ENCODE peak calls at places on chromosomes 6 and 20, in five cellular contexts. R is H1, Y is adrenal gland, B is right lobe of liver, Q is tibial nerve. V is an unnamed sample.

GRCh38 chr6:169800668-169801395 is 49.4 kb downstream of the ERMARD start:
- DNase-seq in R (no peak), Y (peak), B (peak), Q (no peak), V (peak)

GRCh38 chr6:32146287-32146686 is 5.5 kb downstream of the PRRT1 start:
- DNase-seq in R (no peak), Y (no peak), B (no peak), Q (no peak), V (no peak)

GRCh38 chr20:46681032-46681854 is 8.0 kb downstream of the TP53RK start:
- DNase-seq in R (no peak), Y (peak), B (no peak), Q (peak), V (peak)

GRCh38 chr20:57381596-57382503 is 9.3 kb upstream of the RBM38 start:
- DNase-seq in R (no peak), Y (peak), B (peak), Q (peak), V (peak)

GRCh38 chr20:2741881-2742280 is 49.3 kb downstream of the EBF4 start:
- DNase-seq in R (no peak), Y (peak), B (no peak), Q (no peak), V (no peak)

GRCh38 chr20:3045042-3045815 is 623 bp upstream of the MRPS26 start:
- DNase-seq in R (no peak), Y (peak), B (no peak), Q (peak), V (peak)

GRCh38 chr6:99294786-99295185 is 54.7 kb downstream of the FAXC start:
- DNase-seq in R (no peak), Y (no peak), B (no peak), Q (no peak), V (no peak)

GRCh38 chr6:12014027-12014872 is 2.1 kb downstream of the HIVEP1 start:
- DNase-seq in R (no peak), Y (no peak), B (no peak), Q (no peak), V (no peak)

GRCh38 chr20:5715068-5715841 is 34.9 kb upstream of the SHLD1 start:
- DNase-seq in R (no peak), Y (no peak), B (no peak), Q (no peak), V (no peak)

GRCh38 chr20:44423480-44423879 is 52.2 kb upstream of the TTPAL start:
- DNase-seq in R (no peak), Y (no peak), B (no peak), Q (no peak), V (no peak)

GRCh38 chr6:165178056-165178455 is 131.3 kb downstream of the C6orf118 start:
- DNase-seq in R (no peak), Y (no peak), B (no peak), Q (no peak), V (no peak)

GRCh38 chr6:26329763-26330511 is 35.1 kb upstream of the BTN3A2 start:
- DNase-seq in R (no peak), Y (no peak), B (no peak), Q (no peak), V (no peak)

GRCh38 chr6:155158044-155158843 is 105.6 kb upstream of the CLDN20 start:
- DNase-seq in R (no peak), Y (no peak), B (no peak), Q (no peak), V (no peak)

GRCh38 chr6:165834613-165835259 is 171.7 kb upstream of the PDE10A start:
- DNase-seq in R (no peak), Y (peak), B (peak), Q (no peak), V (no peak)

GRCh38 chr6:149563928-149564325 is 2.2 kb upstream of the GINM1 start:
- DNase-seq in R (no peak), Y (no peak), B (no peak), Q (no peak), V (no peak)

GRCh38 chr6:83193747-83194582 is 808 bp downstream of the RWDD2A start:
- DNase-seq in R (peak), Y (peak), B (peak), Q (peak), V (peak)

GRCh38 chr20:43046946-43047345 is 142.8 kb downstream of the PTPRT start:
- DNase-seq in R (no peak), Y (no peak), B (no peak), Q (no peak), V (no peak)

GRCh38 chr20:58622671-58623578 is 28.2 kb upstream of the STX16 start:
- DNase-seq in R (no peak), Y (no peak), B (no peak), Q (no peak), V (no peak)

GRCh38 chr6:160996316-160996715 is 4.7 kb downstream of the MAP3K4 start:
- DNase-seq in R (no peak), Y (no peak), B (no peak), Q (no peak), V (no peak)

GRCh38 chr20:58788896-58789295 is 61.8 kb downstream of the GNAS-AS1 start:
- DNase-seq in R (no peak), Y (no peak), B (no peak), Q (no peak), V (no peak)

GRCh38 chr6:6008648-6009421 is 2.1 kb upstream of the NRN1 start:
- DNase-seq in R (no peak), Y (peak), B (peak), Q (peak), V (peak)

GRCh38 chr6:84284428-84285033 is 57.1 kb upstream of the CEP162 start:
- DNase-seq in R (no peak), Y (no peak), B (no peak), Q (no peak), V (no peak)

GRCh38 chr6:29845405-29846006 is 17.9 kb downstream of the HLA-G start:
- DNase-seq in R (no peak), Y (no peak), B (no peak), Q (no peak), V (peak)

GRCh38 chr6:1535295-1535694 is 74.4 kb upstream of the FOXC1 start:
- DNase-seq in R (no peak), Y (no peak), B (no peak), Q (no peak), V (no peak)

GRCh38 chr6:32108094-32108627 is 977 bp downstream of the TNXB start:
- DNase-seq in R (no peak), Y (peak), B (no peak), Q (peak), V (peak)

GRCh38 chr6:25302156-25302555 is 23.0 kb downstream of the CARMIL1 start:
- DNase-seq in R (no peak), Y (no peak), B (no peak), Q (no peak), V (no peak)

GRCh38 chr20:51488331-51488730 is 54.2 kb downstream of the NFATC2 start:
- DNase-seq in R (no peak), Y (no peak), B (no peak), Q (no peak), V (no peak)

GRCh38 chr6:44122821-44123220 is 4.4 kb downstream of the MRPL14 start:
- DNase-seq in R (no peak), Y (no peak), B (no peak), Q (no peak), V (no peak)

GRCh38 chr20:51966296-51966971 is 164.1 kb upstream of the SALL4 start:
- DNase-seq in R (peak), Y (peak), B (no peak), Q (peak), V (peak)

GRCh38 chr6:99603421-99604160 is 3.0 kb upstream of the PRDM13 start:
- DNase-seq in R (no peak), Y (no peak), B (no peak), Q (no peak), V (no peak)

GRCh38 chr6:109853426-109853825 is 124.7 kb upstream of the GPR6 start:
- DNase-seq in R (no peak), Y (no peak), B (no peak), Q (no peak), V (no peak)

DNA sequence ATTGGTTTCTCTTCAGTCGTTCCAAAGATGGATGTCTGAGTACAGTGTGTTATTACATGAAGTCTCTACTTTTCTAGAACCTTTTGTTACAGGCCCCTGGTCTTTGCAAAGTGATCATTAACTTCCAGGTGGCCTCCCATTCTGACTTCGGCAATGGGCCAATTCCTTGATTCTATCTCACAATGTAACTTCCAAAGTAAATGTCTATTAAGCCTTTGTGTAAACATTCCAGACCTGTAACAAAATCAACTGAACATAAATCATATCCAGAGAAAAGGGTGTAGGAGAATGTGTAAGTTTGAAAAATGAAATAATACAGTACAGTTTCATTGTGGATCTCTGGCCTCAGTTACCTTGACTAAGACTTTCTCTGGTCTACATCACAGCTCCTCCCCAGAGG is 187.8 kb upstream of the JAG1 start:
- DNase-seq in R (no peak), Y (no peak), B (no peak), Q (no peak), V (no peak)
- TF ChIP-seq CTCF in R (no peak), Y (no peak), B (no peak), Q (no peak), V (no peak)

GRCh38 chr6:7108196-7108963 is 619 bp downstream of the RREB1 start:
- DNase-seq in R (no peak), Y (peak), B (peak), Q (peak), V (peak)
- TF ChIP-seq POLR2A in R (no peak), Y (peak), B (peak), Q (peak), V (no peak)

GRCh38 chr6:116060572-116061283 is at the start of gene FRK:
- DNase-seq in R (no peak), Y (no peak), B (peak), Q (no peak), V (no peak)
- TF ChIP-seq CTCF in R (no peak), Y (peak), B (peak), Q (peak), V (no peak)

DNA sequence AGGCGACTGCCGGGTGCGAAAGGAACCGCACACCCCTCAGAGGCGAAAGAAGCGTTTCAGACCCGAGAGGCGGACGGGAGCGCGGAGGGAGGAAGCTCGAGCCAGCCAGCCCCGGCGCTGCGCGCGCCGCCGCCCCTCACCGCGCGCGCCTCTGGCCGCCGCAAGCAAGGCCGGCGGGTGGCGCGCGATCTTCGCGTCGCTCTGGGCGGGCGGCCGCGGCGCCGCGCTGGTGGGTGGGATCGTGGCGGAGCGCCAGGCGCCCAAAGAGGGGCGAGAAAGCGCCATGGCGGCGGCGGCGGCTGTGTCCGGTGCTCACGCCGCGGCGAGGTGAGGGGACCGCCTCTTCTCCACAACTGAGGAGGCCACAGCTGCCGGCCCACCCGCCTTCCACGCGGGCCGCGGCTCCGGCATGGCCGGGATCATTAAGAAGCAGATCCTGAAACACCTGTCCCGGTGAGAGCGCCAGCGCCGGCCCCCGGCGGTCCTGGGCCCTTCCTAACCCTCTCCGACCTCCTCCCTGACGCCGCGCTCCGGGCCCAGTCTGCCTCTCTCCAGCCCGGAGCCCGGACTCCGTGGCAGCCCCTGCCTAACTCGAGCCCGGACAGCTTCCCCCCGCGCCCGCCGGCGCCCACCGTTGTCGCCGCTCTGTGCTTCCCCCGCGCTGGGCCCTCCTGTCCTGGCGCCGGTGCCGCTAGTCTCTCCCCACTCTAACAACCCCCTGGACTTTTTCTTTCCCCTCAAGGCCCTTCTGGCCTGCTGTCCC is at the start of gene BLTP3A:
- DNase-seq in R (peak), Y (peak), B (peak), Q (peak), V (peak)
- TF ChIP-seq POLR2A in R (peak), Y (peak), B (peak), Q (peak), V (no peak)

GRCh38 chr6:108115598-108116058 is 41.1 kb upstream of the OSTM1 start:
- DNase-seq in R (no peak), Y (peak), B (peak), Q (no peak), V (no peak)

GRCh38 chr6:108116781-108117426 is 42.4 kb upstream of the OSTM1 start:
- DNase-seq in R (no peak), Y (no peak), B (no peak), Q (no peak), V (no peak)

GRCh38 chr6:108116424-108116780 is 41.9 kb upstream of the OSTM1 start:
- DNase-seq in R (no peak), Y (no peak), B (no peak), Q (no peak), V (no peak)

GRCh38 chr6:108113557-108114519 is 39.3 kb upstream of the OSTM1 start:
- DNase-seq in R (no peak), Y (peak), B (no peak), Q (peak), V (no peak)

GRCh38 chr6:108114861-108115597 is 40.5 kb upstream of the OSTM1 start:
- DNase-seq in R (no peak), Y (peak), B (peak), Q (peak), V (peak)
- TF ChIP-seq CTCF in R (no peak), Y (no peak), B (no peak), Q (no peak), V (no peak)

DNA sequence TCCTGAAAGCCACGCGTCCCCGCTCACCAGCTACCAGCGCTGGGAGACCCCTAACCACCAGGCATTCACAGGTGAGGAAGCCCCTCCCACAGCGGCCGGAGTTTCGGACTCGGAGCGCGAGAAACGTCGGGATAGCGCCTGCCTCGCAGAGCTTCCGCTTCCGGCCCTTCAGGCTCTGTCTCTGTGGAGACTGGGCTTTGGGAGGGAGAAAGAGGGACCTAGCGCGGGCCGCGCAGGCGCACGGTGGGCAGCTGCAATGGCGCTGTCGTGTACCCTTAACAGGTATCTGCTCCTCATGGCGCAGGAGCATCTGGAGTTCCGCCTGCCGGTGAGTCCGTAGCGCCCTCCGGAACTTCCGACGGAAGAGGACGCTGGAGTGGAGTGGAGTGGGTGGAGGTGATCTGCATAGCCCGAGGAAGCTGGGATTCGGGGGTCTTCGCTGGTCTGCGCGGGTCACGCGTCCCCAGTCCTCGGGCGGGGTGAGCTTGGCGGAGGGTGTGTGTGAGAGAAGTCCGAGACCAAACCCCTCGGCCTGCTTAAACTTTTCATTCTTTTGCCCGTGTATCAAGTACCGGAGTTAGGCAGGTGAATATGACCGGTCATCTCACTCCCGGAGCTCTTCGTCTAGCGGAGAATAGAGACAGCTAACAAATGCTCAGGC is at the start of gene TRMT11:
- DNase-seq in R (peak), Y (peak), B (peak), Q (peak), V (peak)
- TF ChIP-seq POLR2A in R (peak), Y (peak), B (peak), Q (peak), V (no peak)

GRCh38 chr6:124682751-124683150 is 279.5 kb upstream of the RNF217 start:
- DNase-seq in R (no peak), Y (no peak), B (no peak), Q (no peak), V (no peak)

GRCh38 chr6:124684621-124685020 is 277.6 kb upstream of the RNF217 start:
- DNase-seq in R (no peak), Y (no peak), B (no peak), Q (no peak), V (no peak)

GRCh38 chr6:124679392-124679791 is 282.8 kb upstream of the RNF217 start:
- DNase-seq in R (no peak), Y (no peak), B (no peak), Q (no peak), V (no peak)

GRCh38 chr6:124688369-124688768 is 273.9 kb upstream of the RNF217 start:
- DNase-seq in R (no peak), Y (no peak), B (no peak), Q (no peak), V (no peak)

GRCh38 chr6:124683507-124683906 is 278.7 kb upstream of the RNF217 start:
- DNase-seq in R (no peak), Y (no peak), B (no peak), Q (no peak), V (no peak)
- TF ChIP-seq CTCF in R (peak), Y (no peak), B (no peak), Q (no peak), V (no peak)

GRCh38 chr20:31547720-31548298 is 33.6 kb downstream of the HM13 start:
- DNase-seq in R (no peak), Y (no peak), B (no peak), Q (no peak), V (no peak)

GRCh38 chr20:31544600-31544999 is 30.4 kb downstream of the HM13 start:
- DNase-seq in R (no peak), Y (no peak), B (no peak), Q (no peak), V (no peak)

GRCh38 chr20:31549513-31549880 is 35.3 kb downstream of the HM13 start:
- DNase-seq in R (no peak), Y (no peak), B (no peak), Q (no peak), V (no peak)

GRCh38 chr20:31548823-31549512 is 34.7 kb downstream of the HM13 start:
- DNase-seq in R (no peak), Y (no peak), B (no peak), Q (no peak), V (no peak)

DNA sequence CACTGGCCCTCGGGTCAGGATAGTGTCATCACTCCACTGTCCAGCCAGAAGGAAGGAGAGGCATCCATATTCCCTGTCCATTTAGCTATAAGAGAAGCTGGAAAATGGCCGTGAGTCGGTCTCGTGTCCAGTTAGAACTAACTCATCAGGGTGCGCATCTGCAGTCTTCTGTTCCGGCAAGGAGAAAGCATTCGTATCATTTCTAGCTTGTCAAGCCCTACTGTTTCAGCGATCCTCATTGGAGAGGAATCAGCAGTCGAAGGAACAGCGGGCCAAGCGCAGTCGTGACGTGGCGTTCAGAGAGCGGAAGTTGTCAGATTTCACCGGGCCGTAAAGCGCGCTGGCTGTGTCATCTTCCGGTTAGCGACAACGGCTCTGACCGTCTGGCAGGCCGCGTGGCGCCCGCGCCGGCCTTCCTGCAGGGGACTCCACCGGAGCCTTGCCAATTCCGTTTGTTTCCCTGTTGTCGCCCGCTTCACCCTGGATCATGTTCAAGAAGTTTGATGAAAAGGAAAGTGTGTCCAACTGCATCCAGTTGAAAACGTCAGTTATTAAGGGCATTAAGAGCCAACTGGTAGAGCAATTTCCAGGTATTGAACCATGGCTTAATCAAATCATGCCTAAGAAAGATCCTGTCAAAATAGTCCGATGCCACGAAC is 32.9 kb downstream of the HM13 start:
- DNase-seq in R (no peak), Y (peak), B (peak), Q (peak), V (peak)
- TF ChIP-seq POLR2A in R (peak), Y (peak), B (peak), Q (peak), V (no peak)

GRCh38 chr6:53986721-53987526 is 124.3 kb upstream of the MLIP start:
- DNase-seq in R (no peak), Y (no peak), B (no peak), Q (no peak), V (no peak)

GRCh38 chr6:53994201-53994600 is 117.0 kb upstream of the MLIP start:
- DNase-seq in R (no peak), Y (no peak), B (no peak), Q (no peak), V (no peak)

GRCh38 chr6:53998293-53998692 is 113.0 kb upstream of the MLIP start:
- DNase-seq in R (no peak), Y (no peak), B (no peak), Q (no peak), V (no peak)

GRCh38 chr6:53987527-53987888 is 123.7 kb upstream of the MLIP start:
- DNase-seq in R (no peak), Y (no peak), B (no peak), Q (no peak), V (no peak)

GRCh38 chr6:53992522-53992921 is 118.7 kb upstream of the MLIP start:
- DNase-seq in R (no peak), Y (no peak), B (no peak), Q (no peak), V (no peak)
- TF ChIP-seq CTCF in R (no peak), Y (no peak), B (no peak), Q (no peak), V (no peak)

V was measured in lower leg skin.